ENCODE peak calls at places on chromosomes 16 and 17, in six cellular contexts. B, Y, G, S, R and A are unnamed samples.

GRCh38 chr17:50908860-50909764 is 43.0 kb upstream of the TOB1 start:
- DNase-seq in B (no peak), Y (peak), G (peak), S (no peak), R (no peak), A (no peak)

GRCh38 chr17:71180801-71181385 is 939.9 kb upstream of the SOX9 start:
- DNase-seq in B (no peak), Y (no peak), G (no peak), S (no peak), R (no peak), A (no peak)

GRCh38 chr16:84041881-84042280 is 714 bp downstream of the SLC38A8 start:
- DNase-seq in B (no peak), Y (no peak), G (no peak), S (no peak), R (no peak), A (no peak)

GRCh38 chr17:59627269-59627668 is 7.6 kb downstream of the CLTC start:
- DNase-seq in B (no peak), Y (no peak), G (no peak), S (no peak), R (no peak), A (no peak)

GRCh38 chr16:82660078-82660645 is 33.4 kb downstream of the CDH13 start:
- DNase-seq in B (no peak), Y (no peak), G (no peak), S (no peak), R (no peak), A (no peak)

GRCh38 chr16:56401482-56401881 is 23.9 kb downstream of the AMFR start:
- DNase-seq in B (peak), Y (peak), G (peak), S (peak), R (no peak), A (peak)

GRCh38 chr16:84347161-84347560 is 21.2 kb upstream of the ATP2C2 start:
- DNase-seq in B (no peak), Y (no peak), G (no peak), S (no peak), R (no peak), A (no peak)

GRCh38 chr17:40097931-40098845 is 2.2 kb downstream of the NR1D1 start:
- DNase-seq in B (no peak), Y (peak), G (no peak), S (peak), R (no peak), A (no peak)

GRCh38 chr17:33404070-33404770 is 111.1 kb upstream of the ASIC2 start:
- DNase-seq in B (no peak), Y (no peak), G (no peak), S (no peak), R (no peak), A (no peak)

GRCh38 chr17:38749222-38750043 is 1.3 kb upstream of the PCGF2 start:
- DNase-seq in B (peak), Y (peak), G (peak), S (peak), R (no peak), A (no peak)

GRCh38 chr17:27756467-27757371 is 43.6 kb downstream of the NOS2 start:
- DNase-seq in B (peak), Y (peak), G (peak), S (peak), R (no peak), A (peak)

GRCh38 chr17:68693466-68693865 is 92.3 kb upstream of the FAM20A start:
- DNase-seq in B (no peak), Y (no peak), G (no peak), S (no peak), R (no peak), A (no peak)

GRCh38 chr16:35306915-35307314 is 1847.5 kb downstream of the TP53TG3F start:
- DNase-seq in B (no peak), Y (no peak), G (no peak), S (no peak), R (no peak), A (no peak)

GRCh38 chr16:22369221-22369811 is 5.1 kb downstream of the CDR2 start:
- DNase-seq in B (no peak), Y (peak), G (no peak), S (no peak), R (no peak), A (no peak)

GRCh38 chr16:35391328-35391727 is 1931.9 kb downstream of the TP53TG3F start:
- DNase-seq in B (peak), Y (peak), G (peak), S (no peak), R (no peak), A (no peak)

GRCh38 chr16:19520861-19521331 is 1.0 kb downstream of the GDE1 start:
- DNase-seq in B (no peak), Y (no peak), G (no peak), S (peak), R (peak), A (no peak)

GRCh38 chr17:81962499-81963441 is 1.8 kb upstream of the NOTUM start:
- DNase-seq in B (no peak), Y (peak), G (no peak), S (no peak), R (no peak), A (no peak)

GRCh38 chr16:4754865-4755264 is 12.1 kb downstream of the ZNF500 start:
- DNase-seq in B (no peak), Y (no peak), G (no peak), S (no peak), R (no peak), A (no peak)

GRCh38 chr17:13337864-13338371 is 263.8 kb downstream of the HS3ST3A1 start:
- DNase-seq in B (peak), Y (peak), G (no peak), S (peak), R (no peak), A (no peak)

GRCh38 chr17:19020016-19020415 is 15.5 kb upstream of the FAM83G start:
- DNase-seq in B (no peak), Y (no peak), G (no peak), S (no peak), R (no peak), A (no peak)

GRCh38 chr16:3259097-3259496 is 2.7 kb upstream of the MEFV start:
- DNase-seq in B (no peak), Y (peak), G (no peak), S (no peak), R (no peak), A (no peak)

GRCh38 chr16:87044031-87044380 is 273.2 kb downstream of the C16orf95 start:
- DNase-seq in B (no peak), Y (no peak), G (no peak), S (no peak), R (no peak), A (no peak)

GRCh38 chr17:82544431-82545070 is 25.0 kb downstream of the FOXK2 start:
- DNase-seq in B (no peak), Y (no peak), G (no peak), S (no peak), R (no peak), A (no peak)

GRCh38 chr17:50051082-50051576 is 4.8 kb upstream of the ITGA3 start:
- DNase-seq in B (peak), Y (no peak), G (no peak), S (peak), R (no peak), A (no peak)

GRCh38 chr16:27706803-27707685 is 157.1 kb downstream of the KATNIP start:
- DNase-seq in B (no peak), Y (no peak), G (no peak), S (no peak), R (no peak), A (no peak)

GRCh38 chr16:21264226-21265036 is 13.7 kb downstream of the CRYM start:
- DNase-seq in B (no peak), Y (peak), G (no peak), S (no peak), R (no peak), A (no peak)

GRCh38 chr17:17366941-17367885 is 64.0 kb downstream of the NT5M start:
- DNase-seq in B (no peak), Y (no peak), G (no peak), S (no peak), R (no peak), A (no peak)

GRCh38 chr16:85798901-85799496 is 345 bp downstream of the EMC8 start:
- DNase-seq in B (no peak), Y (no peak), G (peak), S (peak), R (no peak), A (no peak)

GRCh38 chr16:27471661-27472060 is 69.7 kb downstream of the IL21R start:
- DNase-seq in B (no peak), Y (no peak), G (no peak), S (no peak), R (no peak), A (no peak)

GRCh38 chr17:57995076-57995956 is 7.3 kb upstream of the VEZF1 start:
- DNase-seq in B (peak), Y (peak), G (peak), S (peak), R (no peak), A (no peak)

GRCh38 chr17:60079401-60079861 is 710 bp upstream of the HEATR6 start:
- DNase-seq in B (no peak), Y (no peak), G (no peak), S (no peak), R (no peak), A (no peak)

GRCh38 chr17:41579484-41580243 is 7.0 kb downstream of the KRT14 start:
- DNase-seq in B (peak), Y (peak), G (peak), S (peak), R (peak), A (peak)

GRCh38 chr17:72118588-72119279 is 2.1 kb upstream of the SOX9 start:
- DNase-seq in B (peak), Y (peak), G (peak), S (peak), R (peak), A (peak)

GRCh38 chr17:39664581-39665561 is at the start of gene TCAP:
- DNase-seq in B (no peak), Y (no peak), G (no peak), S (no peak), R (no peak), A (no peak)

GRCh38 chr17:27550974-27551505 is 79.9 kb upstream of the LGALS9 start:
- DNase-seq in B (no peak), Y (no peak), G (no peak), S (no peak), R (no peak), A (no peak)

GRCh38 chr17:7631398-7632380 is 1.8 kb downstream of the SHBG start:
- DNase-seq in B (no peak), Y (peak), G (no peak), S (no peak), R (no peak), A (no peak)
- TF ChIP-seq ATF3 in B (no peak), Y (no peak), G (no peak), S (no peak), R (no peak), A (no peak)

GRCh38 chr16:89217388-89218191 is at the start of gene ZNF778:
- DNase-seq in B (peak), Y (peak), G (peak), S (peak), R (peak), A (no peak)
- TF ChIP-seq ATF3 in B (no peak), Y (peak), G (no peak), S (no peak), R (peak), A (peak)

GRCh38 chr17:55677449-55677848 is 45.2 kb downstream of the TMEM100 start:
- DNase-seq in B (no peak), Y (no peak), G (no peak), S (no peak), R (no peak), A (no peak)

GRCh38 chr17:55676274-55676673 is 46.4 kb downstream of the TMEM100 start:
- DNase-seq in B (no peak), Y (no peak), G (no peak), S (no peak), R (no peak), A (no peak)

GRCh38 chr17:55668581-55668980 is 54.1 kb downstream of the TMEM100 start:
- DNase-seq in B (no peak), Y (no peak), G (no peak), S (no peak), R (no peak), A (no peak)

GRCh38 chr17:55672585-55673501 is 49.8 kb downstream of the TMEM100 start:
- DNase-seq in B (no peak), Y (no peak), G (no peak), S (no peak), R (no peak), A (no peak)

GRCh38 chr17:55674107-55674506 is 48.6 kb downstream of the TMEM100 start:
- DNase-seq in B (no peak), Y (no peak), G (no peak), S (no peak), R (no peak), A (no peak)
- TF ChIP-seq ATF3 in B (no peak), Y (no peak), G (no peak), S (no peak), R (no peak), A (no peak)

GRCh38 chr17:80761421-80761871 is 216.8 kb downstream of the RPTOR start:
- DNase-seq in B (peak), Y (no peak), G (no peak), S (no peak), R (no peak), A (no peak)
- TF ChIP-seq ATF3 in B (peak), Y (no peak), G (no peak), S (no peak), R (no peak), A (no peak)

GRCh38 chr17:78107976-78108725 is 20.4 kb downstream of the TMC6 start:
- DNase-seq in B (no peak), Y (no peak), G (no peak), S (no peak), R (no peak), A (no peak)

GRCh38 chr17:78109489-78109761 is 19.1 kb downstream of the TMC6 start:
- DNase-seq in B (no peak), Y (no peak), G (no peak), S (no peak), R (no peak), A (no peak)

GRCh38 chr17:78107457-78107856 is 21.1 kb downstream of the TMC6 start:
- DNase-seq in B (no peak), Y (no peak), G (no peak), S (no peak), R (no peak), A (no peak)

GRCh38 chr17:78110363-78111011 is 18.1 kb downstream of the TMC6 start:
- DNase-seq in B (no peak), Y (no peak), G (no peak), S (no peak), R (no peak), A (no peak)

DNA sequence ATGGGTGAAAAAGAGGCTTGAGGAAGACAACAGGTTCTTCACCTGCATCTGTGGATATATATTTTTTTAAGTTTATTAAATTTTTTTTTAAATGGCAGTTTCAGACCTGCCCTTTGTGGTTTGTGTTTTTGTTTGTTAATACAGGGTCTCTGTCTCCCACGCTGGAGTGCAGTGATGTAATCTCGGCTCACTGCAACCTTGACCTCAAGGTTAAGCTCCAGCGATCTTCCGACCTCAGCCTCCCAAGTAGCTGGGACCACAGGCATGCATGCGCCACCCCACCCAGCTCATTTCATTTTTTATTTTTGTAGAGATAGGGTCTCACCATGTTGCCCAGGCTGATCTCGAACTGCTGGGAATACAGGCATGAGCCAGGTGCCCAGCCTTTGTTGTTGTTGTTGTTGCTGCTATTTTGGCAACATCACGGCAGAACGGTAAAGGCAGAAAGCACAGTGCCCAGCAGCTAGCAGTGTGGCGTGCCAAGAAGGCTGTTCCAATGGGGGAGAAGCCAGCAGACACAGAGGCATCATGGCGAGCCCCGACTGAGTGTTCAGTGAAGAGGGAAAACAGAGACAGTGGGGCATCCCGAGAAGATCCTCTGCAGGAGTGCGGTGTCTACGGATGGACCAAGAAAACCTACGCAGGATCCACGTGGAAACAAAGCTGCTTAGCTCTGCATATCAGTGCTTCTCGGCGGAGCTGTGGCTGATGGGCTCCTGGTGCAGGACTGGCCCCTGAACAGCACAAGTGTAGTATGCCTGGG is 19.6 kb downstream of the TMC6 start:
- DNase-seq in B (no peak), Y (peak), G (no peak), S (no peak), R (no peak), A (no peak)
- TF ChIP-seq ATF3 in B (no peak), Y (peak), G (no peak), S (no peak), R (no peak), A (no peak)

GRCh38 chr17:42845918-42846593 is 1.7 kb downstream of the AOC2 start:
- DNase-seq in B (no peak), Y (no peak), G (no peak), S (no peak), R (no peak), A (no peak)
- TF ChIP-seq ATF3 in B (no peak), Y (no peak), G (no peak), S (no peak), R (no peak), A (no peak)

GRCh38 chr17:74853669-74854068 is 6.0 kb downstream of the GRIN2C start:
- DNase-seq in B (no peak), Y (no peak), G (no peak), S (no peak), R (no peak), A (no peak)
- TF ChIP-seq ATF3 in B (no peak), Y (no peak), G (no peak), S (no peak), R (no peak), A (no peak)

DNA sequence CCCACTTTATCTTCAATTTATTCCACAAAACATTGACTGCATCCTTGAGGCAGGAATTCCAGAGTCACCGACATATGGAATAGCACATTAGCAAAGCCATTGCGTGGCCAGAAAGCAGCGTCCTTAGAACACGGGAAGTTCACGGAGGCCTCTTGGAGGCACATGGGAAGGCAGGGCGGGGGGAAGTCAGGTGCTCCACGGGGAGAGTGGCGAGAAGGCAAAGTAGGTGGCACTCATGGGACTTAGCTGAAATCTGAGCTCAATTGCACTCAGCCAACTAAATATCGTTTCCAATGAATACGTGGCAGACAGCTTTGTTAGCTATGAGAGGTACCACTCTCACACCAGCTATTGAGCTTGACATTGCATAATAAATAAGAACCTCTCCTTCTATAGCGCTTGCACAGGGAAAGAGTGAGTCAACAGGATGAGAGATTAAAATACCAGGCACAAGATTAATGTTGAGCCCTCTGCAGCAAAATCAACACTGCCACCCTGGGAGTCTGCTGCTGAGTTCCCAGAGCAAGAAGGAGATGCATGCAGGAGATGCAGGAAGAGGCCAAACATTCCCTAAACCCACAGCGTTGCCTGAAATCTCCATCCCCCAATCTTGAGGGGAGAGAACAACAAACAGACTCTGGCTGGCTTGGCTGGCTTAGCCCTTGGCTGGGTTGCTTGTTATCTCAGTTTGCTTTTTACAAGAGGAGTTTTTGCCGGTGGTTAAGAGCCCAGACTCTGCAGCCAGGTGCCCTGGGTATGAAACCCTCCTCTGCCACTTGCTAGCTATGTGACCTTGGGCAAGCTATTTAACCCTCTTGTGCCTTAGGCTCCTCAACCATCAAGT is 28.8 kb downstream of the ABCC12 start:
- DNase-seq in B (no peak), Y (peak), G (no peak), S (no peak), R (no peak), A (no peak)
- TF ChIP-seq ATF3 in B (no peak), Y (no peak), G (no peak), S (no peak), R (no peak), A (no peak)

DNA sequence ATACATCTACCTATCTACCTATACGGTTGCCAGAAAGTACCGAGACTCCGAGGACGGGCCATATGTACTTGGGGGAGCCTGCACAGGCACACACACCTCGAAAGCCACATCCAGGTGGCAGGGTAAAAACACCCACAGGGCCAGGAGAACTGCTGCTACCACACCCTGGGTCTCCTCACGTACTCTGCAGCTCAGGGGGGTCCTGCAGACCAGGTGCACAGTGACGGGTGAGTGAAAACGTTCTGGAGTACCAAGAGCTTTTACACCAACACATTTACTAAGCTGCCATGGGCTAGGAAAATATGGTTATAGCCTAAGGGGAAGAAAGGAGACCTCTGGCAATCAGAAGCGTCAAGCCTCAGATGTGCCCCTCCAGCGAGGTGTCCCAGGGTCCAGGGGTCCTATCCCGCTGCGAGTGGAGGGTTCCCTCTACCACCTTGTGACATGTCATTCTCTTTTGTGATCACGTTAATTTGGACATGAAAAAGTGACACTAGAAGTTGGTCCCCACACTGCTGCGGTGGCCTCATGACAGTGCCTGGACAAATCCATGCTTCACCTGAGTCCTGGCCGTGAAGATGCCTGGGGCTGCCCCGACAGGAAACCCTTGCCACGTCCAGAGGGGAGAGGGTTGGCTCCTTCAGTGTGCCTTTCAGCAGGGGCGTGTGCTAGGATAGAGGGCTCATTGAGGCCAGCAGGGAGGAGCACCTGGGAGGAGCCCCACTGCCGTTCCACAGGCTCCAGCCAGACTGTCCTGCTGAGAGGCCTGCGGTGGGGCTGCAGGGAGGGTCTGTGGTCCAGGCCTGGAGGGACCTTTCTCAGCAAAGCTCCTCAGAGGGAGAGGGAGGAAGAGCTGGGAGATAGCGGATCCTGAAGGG is 1.8 kb downstream of the CANT1 start:
- DNase-seq in B (no peak), Y (no peak), G (no peak), S (no peak), R (no peak), A (no peak)
- TF ChIP-seq ATF3 in B (no peak), Y (no peak), G (no peak), S (no peak), R (no peak), A (no peak)

GRCh38 chr16:12531937-12532336 is 271.8 kb downstream of the CPPED1 start:
- DNase-seq in B (no peak), Y (no peak), G (no peak), S (no peak), R (no peak), A (no peak)
- TF ChIP-seq ATF3 in B (no peak), Y (no peak), G (no peak), S (no peak), R (no peak), A (no peak)